ENCODE peak calls at places on chromosomes 2 and 18, in six cellular contexts. Y, R, Q, N, G and O are unnamed samples.

GRCh38 chr2:111624401-111625156 is 259.4 kb downstream of the ANAPC1 start:
- DNase-seq in R (no peak), Q (no peak), Y (no peak), G (no peak), N (no peak), O (no peak)

GRCh38 chr18:10421859-10422258 is 32.6 kb upstream of the APCDD1 start:
- DNase-seq in G (no peak), N (no peak), Q (no peak), R (no peak), Y (no peak), O (no peak)

GRCh38 chr2:37168217-37168981 is 11.6 kb upstream of the EIF2AK2 start:
- DNase-seq in G (no peak), Q (peak), N (peak), R (no peak), Y (no peak), O (no peak)

GRCh38 chr18:3931542-3932112 is 481.7 kb downstream of the TGIF1 start:
- DNase-seq in N (no peak), G (no peak), Q (no peak), Y (no peak), R (no peak), O (no peak)

GRCh38 chr2:182482511-182482910 is 55.7 kb upstream of the PDE1A start:
- DNase-seq in R (no peak), Y (no peak), Q (no peak), N (no peak), G (no peak), O (no peak)

GRCh38 chr2:38223256-38223655 is 147.3 kb upstream of the CYP1B1 start:
- DNase-seq in R (no peak), G (no peak), Q (no peak), Y (no peak), N (no peak), O (no peak)

GRCh38 chr2:145006957-145007672 is 487.2 kb upstream of the ZEB2 start:
- DNase-seq in N (no peak), R (no peak), G (no peak), Q (no peak), Y (no peak), O (no peak)

GRCh38 chr2:63792523-63792922 is 49.2 kb upstream of the UGP2 start:
- DNase-seq in R (no peak), N (no peak), G (no peak), Q (no peak), Y (no peak), O (no peak)

GRCh38 chr2:201797175-201797840 is 9.0 kb upstream of the CDK15 start:
- DNase-seq in Y (no peak), N (no peak), Q (no peak), G (no peak), R (no peak), O (no peak)

GRCh38 chr2:223860809-223861738 is 23.7 kb upstream of the AP1S3 start:
- DNase-seq in G (no peak), R (no peak), N (no peak), Q (peak), Y (no peak), O (peak)

GRCh38 chr2:109530712-109531111 is 83.1 kb downstream of the SEPTIN10 start:
- DNase-seq in Y (no peak), Q (no peak), R (peak), N (peak), G (no peak), O (no peak)

GRCh38 chr2:7887441-7887840 is 794.4 kb upstream of the ID2 start:
- DNase-seq in N (no peak), G (no peak), R (no peak), Q (no peak), Y (no peak), O (no peak)

GRCh38 chr2:3522851-3523481 is 3.6 kb upstream of the ADI1 start:
- DNase-seq in R (no peak), Y (no peak), G (no peak), Q (peak), N (no peak), O (peak)

GRCh38 chr2:66452214-66452613 is 17.3 kb downstream of the MEIS1 start:
- DNase-seq in Y (no peak), R (no peak), Q (no peak), G (no peak), N (no peak), O (no peak)

GRCh38 chr2:54685263-54685775 is 38.1 kb upstream of the EML6 start:
- DNase-seq in Q (no peak), G (no peak), R (no peak), Y (no peak), N (no peak), O (no peak)

GRCh38 chr2:238129166-238130010 is 9.1 kb upstream of the KLHL30 start:
- DNase-seq in Q (no peak), R (peak), G (no peak), Y (no peak), N (no peak), O (no peak)

GRCh38 chr2:174442546-174443510 is 44.0 kb downstream of the GPR155 start:
- DNase-seq in Y (no peak), G (no peak), Q (no peak), N (no peak), R (no peak), O (no peak)

GRCh38 chr18:58363767-58364540 is 264.9 kb downstream of the ALPK2 start:
- DNase-seq in Y (no peak), R (no peak), Q (no peak), N (no peak), G (no peak), O (no peak)

GRCh38 chr18:22538463-22538862 is 120.7 kb upstream of the CTAGE1 start:
- DNase-seq in N (no peak), R (no peak), Q (no peak), G (no peak), Y (no peak), O (no peak)

DNA sequence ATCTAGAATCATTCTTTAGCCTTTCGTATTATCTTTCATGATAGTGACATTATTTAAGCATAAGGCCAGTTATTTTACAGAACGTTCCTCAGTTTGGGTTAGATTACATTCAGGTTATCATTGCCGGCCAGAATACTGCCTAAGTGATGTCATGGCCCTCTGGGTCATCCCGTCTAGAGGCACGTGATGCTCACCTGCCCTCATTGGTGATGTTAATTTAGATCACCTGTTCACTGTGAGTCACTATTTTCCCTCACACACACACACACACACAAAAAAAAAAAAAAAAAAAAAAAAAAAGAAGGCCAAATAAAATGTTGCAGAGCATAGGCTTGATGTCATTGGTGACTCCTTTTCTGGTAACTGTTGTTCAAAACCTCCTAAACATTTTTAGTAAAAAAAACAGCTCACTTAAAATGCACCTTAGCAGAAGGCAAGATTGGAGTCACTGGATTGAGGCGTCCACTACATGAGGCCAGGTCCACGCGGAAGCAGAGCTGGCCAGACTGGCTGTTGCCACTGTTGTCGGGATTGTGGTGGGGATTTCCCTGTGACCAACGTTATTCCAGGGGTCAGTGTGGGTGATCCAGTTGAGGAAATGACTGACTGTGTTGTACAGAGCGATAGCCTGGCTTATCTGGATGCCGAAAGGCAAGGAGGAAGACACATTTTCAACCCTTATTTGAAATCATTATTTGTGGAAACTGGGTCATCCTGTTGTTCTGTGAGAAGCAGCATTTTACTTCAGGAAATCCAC is 52.1 kb upstream of the CNGA3 start:
- DNase-seq in Q (no peak), G (no peak), N (no peak), Y (no peak), R (no peak), O (peak)
- TF ChIP-seq POLR2A in Q (no peak), G (no peak), N (no peak), Y (no peak), R (no peak), O (no peak)

GRCh38 chr2:28695245-28695647 is 56.4 kb upstream of the PPP1CB start:
- DNase-seq in R (no peak), G (peak), N (no peak), Y (no peak), Q (no peak), O (no peak)
- TF ChIP-seq POLR2AphosphoS5 in R (no peak), G (peak), N (no peak), Y (no peak), Q (no peak), O (no peak)

GRCh38 chr2:42457011-42457410 is 36.8 kb downstream of the KCNG3 start:
- DNase-seq in N (no peak), R (no peak), G (no peak), Q (no peak), Y (no peak), O (no peak)
- H3K27ac ChIP-seq in N (no peak), R (no peak), G (no peak), Q (no peak), Y (no peak), O (no peak)

GRCh38 chr18:55732227-55733106 is 144.5 kb upstream of the TCF4 start:
- DNase-seq in Y (no peak), R (no peak), G (no peak), N (no peak), Q (no peak), O (no peak)

GRCh38 chr18:55735969-55736368 is 148.0 kb upstream of the TCF4 start:
- DNase-seq in Q (no peak), G (no peak), N (no peak), R (no peak), Y (no peak), O (no peak)

GRCh38 chr18:55735199-55735855 is 147.3 kb upstream of the TCF4 start:
- DNase-seq in R (no peak), N (no peak), G (no peak), Y (no peak), Q (no peak), O (no peak)

GRCh38 chr18:55737266-55737665 is 149.3 kb upstream of the TCF4 start:
- DNase-seq in Q (no peak), G (no peak), Y (no peak), N (no peak), R (no peak), O (no peak)

DNA sequence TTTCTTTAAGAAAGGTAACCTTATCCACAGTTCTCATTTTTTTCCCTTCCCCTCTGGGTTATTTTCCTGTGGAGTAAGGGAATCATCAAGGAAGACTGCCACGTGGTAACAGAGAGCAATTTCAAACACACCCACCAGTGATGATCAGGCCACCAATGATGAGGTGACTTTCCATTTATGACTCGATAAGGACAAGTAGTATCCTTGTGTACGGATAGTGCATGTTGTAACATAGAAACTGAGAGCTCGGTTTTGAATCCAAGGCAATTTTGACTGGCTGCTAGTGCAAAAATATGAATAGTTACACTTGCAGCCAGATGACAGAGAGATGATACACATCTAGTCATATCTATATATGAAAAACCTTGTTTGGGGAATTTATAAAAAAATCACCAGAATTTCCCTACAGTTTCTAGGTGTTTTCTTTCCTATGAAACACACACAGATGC is 143.6 kb upstream of the TCF4 start:
- DNase-seq in N (no peak), G (no peak), R (no peak), Q (no peak), Y (no peak), O (no peak)
- TF ChIP-seq POLR2A in N (no peak), G (no peak), R (no peak), Q (no peak), Y (no peak), O (no peak)

GRCh38 chr2:136021406-136021805 is 36.0 kb upstream of the DARS1 start:
- DNase-seq in Y (no peak), G (no peak), N (no peak), Q (no peak), R (no peak), O (no peak)

GRCh38 chr2:136024185-136024584 is 38.8 kb upstream of the DARS1 start:
- DNase-seq in Y (no peak), N (no peak), R (no peak), Q (no peak), G (no peak), O (no peak)

GRCh38 chr2:136023416-136023815 is 38.0 kb upstream of the DARS1 start:
- DNase-seq in Y (no peak), Q (no peak), N (no peak), G (no peak), R (no peak), O (no peak)

GRCh38 chr2:136021976-136022375 is 36.5 kb upstream of the DARS1 start:
- DNase-seq in R (no peak), Q (no peak), N (no peak), Y (no peak), G (no peak), O (no peak)

DNA sequence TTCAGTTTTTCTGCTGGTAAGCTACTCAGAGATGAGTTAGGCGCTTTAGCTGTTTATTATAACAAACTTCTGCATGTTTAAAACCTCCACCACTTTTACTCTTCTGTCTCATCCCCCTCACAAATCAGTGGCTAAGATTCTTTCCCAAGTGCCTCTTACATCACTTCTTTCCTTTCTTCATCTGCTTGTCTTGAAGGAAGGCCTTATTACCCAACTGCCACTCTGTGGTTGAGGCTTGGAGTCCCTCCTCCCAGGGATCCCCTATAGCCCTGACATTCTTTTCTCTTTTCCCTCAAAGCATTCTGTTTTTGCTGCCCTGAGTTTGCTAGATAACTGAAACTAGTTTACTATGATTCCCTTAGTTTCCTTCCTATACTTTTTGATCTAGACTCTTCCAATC is 37.3 kb upstream of the DARS1 start:
- DNase-seq in G (no peak), R (no peak), Q (no peak), Y (no peak), N (peak), O (no peak)
- TF ChIP-seq POLR2AphosphoS5 in G (no peak), R (no peak), Q (no peak), Y (no peak), N (no peak), O (no peak)

GRCh38 chr2:20933692-20934091 is 110.2 kb downstream of the APOB start:
- DNase-seq in R (no peak), N (no peak), Y (no peak), Q (no peak), G (no peak), O (no peak)

GRCh38 chr2:20928617-20929016 is 105.7 kb upstream of the LDAH start:
- DNase-seq in R (no peak), N (no peak), Q (no peak), G (no peak), Y (no peak), O (no peak)

GRCh38 chr2:20929721-20930120 is 106.8 kb upstream of the LDAH start:
- DNase-seq in Q (no peak), N (no peak), R (no peak), Y (no peak), G (no peak), O (no peak)

GRCh38 chr2:20931346-20931745 is 108.4 kb upstream of the LDAH start:
- DNase-seq in R (no peak), N (no peak), G (no peak), Q (no peak), Y (no peak), O (no peak)

GRCh38 chr2:20930928-20931327 is 108.0 kb upstream of the LDAH start:
- DNase-seq in Q (no peak), Y (no peak), R (no peak), G (peak), N (no peak), O (no peak)
- H3K27ac ChIP-seq in Q (no peak), Y (no peak), R (no peak), G (no peak), N (no peak), O (no peak)

GRCh38 chr2:27085670-27086089 is 892 bp upstream of the KHK start:
- DNase-seq in Q (peak), R (peak), G (peak), N (peak), Y (no peak), O (peak)

GRCh38 chr2:27086090-27086721 is 366 bp upstream of the KHK start:
- DNase-seq in G (peak), N (peak), Q (peak), Y (peak), R (peak), O (peak)

GRCh38 chr2:27087823-27088410 is 1.3 kb downstream of the KHK start:
- DNase-seq in R (peak), N (no peak), Y (no peak), Q (no peak), G (no peak), O (no peak)

GRCh38 chr2:27085062-27085669 is 1.4 kb upstream of the KHK start:
- DNase-seq in N (no peak), Y (no peak), G (no peak), R (peak), Q (no peak), O (no peak)

GRCh38 chr2:27086722-27087446 is at the start of gene KHK:
- DNase-seq in Q (peak), N (peak), G (no peak), Y (no peak), R (peak), O (peak)
- TF ChIP-seq POLR2A in Q (no peak), N (no peak), G (no peak), Y (no peak), R (no peak), O (no peak)

GRCh38 chr2:157260403-157261198 is 3.1 kb downstream of the GALNT5 start:
- DNase-seq in G (no peak), R (no peak), N (no peak), Q (no peak), Y (no peak), O (no peak)

GRCh38 chr2:157262248-157262647 is 4.7 kb downstream of the GALNT5 start:
- DNase-seq in N (no peak), Y (no peak), R (no peak), G (no peak), Q (no peak), O (no peak)

GRCh38 chr2:157258520-157259326 is 1.2 kb downstream of the GALNT5 start:
- DNase-seq in Y (no peak), R (no peak), G (no peak), N (no peak), Q (peak), O (peak)

GRCh38 chr2:157264099-157264498 is 6.6 kb downstream of the GALNT5 start:
- DNase-seq in Y (no peak), N (no peak), R (no peak), G (no peak), Q (no peak), O (no peak)

GRCh38 chr2:157261199-157261782 is 3.8 kb downstream of the GALNT5 start:
- DNase-seq in Y (no peak), G (no peak), N (peak), Q (peak), R (no peak), O (peak)
- TF ChIP-seq POLR2AphosphoS5 in Y (no peak), G (no peak), N (peak), Q (peak), R (no peak), O (peak)

GRCh38 chr2:25982273-25982967 is at the start of gene KIF3C:
- DNase-seq in R (peak), N (peak), G (peak), Q (peak), Y (peak), O (peak)

GRCh38 chr2:25980951-25981350 is 1.3 kb downstream of the KIF3C start:
- DNase-seq in R (no peak), G (no peak), Q (no peak), N (no peak), Y (no peak), O (no peak)

GRCh38 chr2:25983735-25984134 is 1.4 kb upstream of the KIF3C start:
- DNase-seq in Y (no peak), Q (no peak), N (no peak), G (no peak), R (peak), O (no peak)

GRCh38 chr2:25981596-25982272 is 563 bp downstream of the KIF3C start:
- DNase-seq in N (no peak), G (no peak), Q (no peak), Y (no peak), R (peak), O (no peak)

GRCh38 chr2:25982968-25983280 is 627 bp upstream of the KIF3C start:
- DNase-seq in Q (no peak), G (no peak), R (no peak), Y (no peak), N (no peak), O (no peak)
- H3K27ac ChIP-seq in Q (peak), G (no peak), R (no peak), Y (peak), N (peak), O (no peak)

DNA sequence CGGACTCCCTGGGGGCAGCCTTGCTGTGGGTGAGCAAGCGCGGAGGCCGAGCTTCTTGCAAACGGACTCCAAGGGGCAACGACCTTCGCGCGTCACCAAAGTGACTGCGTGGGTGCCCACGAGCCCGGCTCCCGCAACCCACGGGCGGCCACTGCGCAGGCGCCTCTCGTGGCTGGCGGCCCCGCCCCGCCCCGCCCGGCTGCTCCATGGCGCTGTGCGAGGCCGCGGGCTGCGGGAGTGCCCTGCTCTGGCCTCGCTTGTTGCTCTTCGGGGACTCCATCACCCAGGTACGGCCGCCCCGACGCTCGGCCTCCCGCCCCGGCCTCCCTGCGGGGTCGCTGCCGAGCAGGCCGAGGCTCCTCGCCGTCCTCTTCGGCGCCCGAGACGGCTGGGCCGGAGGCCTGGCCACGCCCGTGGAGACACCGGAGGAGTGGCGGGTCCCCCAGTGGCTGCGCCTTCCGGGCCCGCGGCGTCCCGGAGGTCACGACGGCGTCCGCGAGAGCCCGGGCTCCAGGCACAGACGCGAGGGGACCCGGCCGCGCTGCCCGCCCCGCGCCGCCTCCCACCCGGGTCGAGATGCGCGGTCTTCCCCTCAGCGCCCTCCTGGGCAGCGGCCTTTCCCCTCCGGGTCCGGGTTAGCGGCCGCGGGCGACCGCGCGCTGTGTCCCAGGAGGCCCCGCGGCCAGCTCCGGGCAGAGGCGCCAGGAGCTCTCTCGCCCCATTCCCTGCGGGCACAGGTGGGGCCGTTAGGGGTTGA is at the start of gene IAH1:
- DNase-seq in N (peak), G (peak), R (peak), Q (peak), Y (no peak), O (peak)
- TF ChIP-seq POLR2A in N (peak), G (peak), R (no peak), Q (no peak), Y (no peak), O (no peak)